ENCODE peak calls at places on chromosomes 3 and 15, in six cellular contexts. M, T, X, G, V and A are unnamed samples.

GRCh38 chr15:39925112-39925830 is 5.2 kb upstream of the GPR176 start:
- DNase-seq in T (no peak), V (no peak), X (no peak), G (no peak), M (no peak), A (no peak)

GRCh38 chr3:164208846-164209245 is 869.5 kb downstream of the SI start:
- DNase-seq in T (no peak), X (no peak), V (no peak), M (no peak), G (no peak), A (no peak)

GRCh38 chr3:150059729-150060128 is 89.0 kb upstream of the PFN2 start:
- DNase-seq in T (no peak), M (no peak), V (no peak), X (no peak), G (no peak), A (no peak)

GRCh38 chr3:141625506-141625905 is 112.6 kb upstream of the RNF7 start:
- DNase-seq in X (no peak), G (no peak), T (no peak), V (no peak), M (no peak), A (no peak)

GRCh38 chr15:58498821-58499580 is 67.2 kb downstream of the LIPC start:
- DNase-seq in V (no peak), G (no peak), M (no peak), X (no peak), T (no peak), A (no peak)

GRCh38 chr3:149435936-149436885 is 38.3 kb upstream of the TM4SF4 start:
- DNase-seq in V (no peak), G (no peak), X (no peak), T (no peak), M (no peak), A (no peak)

GRCh38 chr3:78139166-78139565 is 1099.3 kb downstream of the ROBO2 start:
- DNase-seq in M (no peak), T (no peak), V (no peak), X (no peak), G (no peak), A (no peak)

GRCh38 chr3:130480736-130481135 is 36.2 kb upstream of the COL6A6 start:
- DNase-seq in G (no peak), V (no peak), X (no peak), M (no peak), T (no peak), A (no peak)